ENCODE peak calls at places on chromosomes 13 and 19, in ten cellular contexts. F, N, S, C, U, L, Q, X, K and R are unnamed samples.

GRCh38 chr19:35696835-35697234 is 7.5 kb upstream of the ZBTB32 start:
- DNase-seq in F (no peak), N (no peak), S (no peak), C (no peak), U (no peak), L (no peak), Q (no peak), X (no peak), K (no peak), R (no peak)

GRCh38 chr19:44602071-44602470 is 11.3 kb upstream of the IGSF23 start:
- DNase-seq in F (no peak), N (no peak), S (no peak), C (no peak), U (no peak), L (no peak), Q (no peak), X (no peak), K (no peak), R (no peak)

GRCh38 chr13:30113983-30114491 is 193.3 kb downstream of the KATNAL1 start:
- DNase-seq in F (no peak), N (no peak), S (peak; percentile 64), C (no peak), U (no peak), L (no peak), Q (no peak), X (no peak), K (no peak), R (no peak)

GRCh38 chr13:96751089-96751488 is 243.2 kb downstream of the OXGR1 start:
- DNase-seq in F (no peak), N (no peak), S (no peak), C (no peak), U (no peak), L (no peak), Q (no peak), X (no peak), K (no peak), R (no peak)

GRCh38 chr19:16702123-16702522 is 17.5 kb upstream of the NWD1 start:
- DNase-seq in F (no peak), N (no peak), S (peak; percentile 30), C (no peak), U (no peak), L (peak; percentile 66), Q (peak; percentile 38), X (peak; percentile 88), K (no peak), R (no peak)

GRCh38 chr19:6064016-6064702 is 46.1 kb downstream of the RFX2 start:
- DNase-seq in F (no peak), N (no peak), S (no peak), C (no peak), U (no peak), L (no peak), Q (no peak), X (no peak), K (no peak), R (no peak)

GRCh38 chr19:17419154-17419490 is 725 bp upstream of the MVB12A start:
- DNase-seq in F (no peak), N (no peak), S (no peak), C (no peak), U (no peak), L (no peak), Q (no peak), X (no peak), K (no peak), R (no peak)

GRCh38 chr13:35470671-35471465 is 5.6 kb downstream of the MAB21L1 start:
- DNase-seq in F (no peak), N (no peak), S (no peak), C (peak; percentile 26), U (no peak), L (peak; percentile 2), Q (no peak), X (no peak), K (peak; percentile 71), R (no peak)

GRCh38 chr13:45700971-45701900 is 884 bp upstream of the CBY2 start:
- DNase-seq in F (no peak), N (no peak), S (no peak), C (no peak), U (no peak), L (no peak), Q (no peak), X (no peak), K (no peak), R (no peak)

DNA sequence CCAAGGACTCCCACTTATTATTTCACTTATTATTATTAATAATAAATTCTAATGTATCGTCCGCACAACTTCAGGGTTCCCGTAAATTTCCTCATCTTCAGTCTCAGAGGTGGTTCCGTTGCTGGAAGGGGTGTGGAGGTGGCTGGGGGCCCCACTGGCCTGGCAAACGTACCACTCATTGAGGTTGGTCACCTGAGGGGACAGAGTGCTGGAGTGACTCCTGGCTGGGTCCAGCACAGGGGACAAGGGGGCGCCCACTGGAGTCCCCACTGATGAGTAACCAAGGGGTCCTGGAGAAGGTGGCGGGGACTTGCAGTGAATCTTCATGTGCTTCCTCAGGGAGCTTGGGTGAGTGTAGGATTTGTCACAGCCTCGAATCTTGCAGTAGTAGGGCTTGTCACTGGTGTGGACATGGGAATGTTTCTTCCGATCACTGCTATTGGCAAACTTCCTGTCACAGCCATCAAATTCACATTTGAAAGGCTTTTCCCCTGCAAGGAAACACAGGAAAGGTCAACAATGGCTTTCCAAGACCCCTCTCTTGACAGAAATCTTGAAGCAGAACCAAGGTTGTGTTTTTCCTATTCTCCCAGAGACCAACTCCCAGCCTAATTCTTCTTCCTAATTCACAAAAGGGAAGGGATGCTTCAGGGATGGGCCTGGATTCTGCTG is 6.1 kb downstream of the ZIC5 start:
- DNase-seq in F (no peak), N (no peak), S (no peak), C (no peak), U (no peak), L (no peak), Q (no peak), X (no peak), K (no peak), R (no peak)
- H3K4me1 ChIP-seq in F (peaks cover 24% of the 10 kb centered on the region), N (peaks cover 13% of the 10 kb centered on the region), S (peaks cover 7% of the 10 kb centered on the region), C (peaks cover 11% of the 10 kb centered on the region), U (peaks cover 28% of the 10 kb centered on the region), L (peaks cover 2% of the 10 kb centered on the region), Q (peaks cover 50% of the 10 kb centered on the region), X (no peaks in the 10 kb centered on the region), K (peaks cover 55% of the 10 kb centered on the region), R (no peaks in the 10 kb centered on the region)

DNA sequence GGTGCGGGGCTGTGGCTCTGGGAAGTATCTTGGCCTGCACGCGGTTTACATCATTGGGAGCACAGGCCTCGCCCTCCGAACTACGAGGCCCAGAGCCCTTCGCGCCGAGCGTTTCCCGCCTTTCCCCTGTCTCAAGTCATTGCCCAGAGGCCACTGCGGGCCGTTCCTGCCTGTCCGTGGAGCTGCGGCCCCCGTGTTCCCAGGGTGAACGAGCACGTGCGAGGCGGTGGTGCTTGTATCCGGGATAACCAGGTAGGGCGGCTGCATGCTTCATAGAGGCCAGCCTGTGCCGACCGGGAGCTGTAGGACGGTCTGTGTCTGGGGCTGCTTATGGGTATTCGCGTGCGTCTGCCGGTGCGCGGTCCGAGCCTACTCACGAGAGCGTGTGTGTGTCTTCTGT is 32.5 kb downstream of the ZNF527 start:
- DNase-seq in F (no peak), N (no peak), S (no peak), C (peak; percentile 33), U (no peak), L (no peak), Q (no peak), X (no peak), K (no peak), R (no peak)
- H3K9me3 ChIP-seq in F (peaks cover 35% of the 10 kb centered on the region), N (peaks cover 85% of the 10 kb centered on the region), S (peaks cover 16% of the 10 kb centered on the region), C (no peaks in the 10 kb centered on the region), U (peaks cover 10% of the 10 kb centered on the region), L (peaks cover 45% of the 10 kb centered on the region), Q (peaks cover 49% of the 10 kb centered on the region), X (peaks cover 69% of the 10 kb centered on the region), K (peaks cover 27% of the 10 kb centered on the region), R (peaks cover 91% of the 10 kb centered on the region)

GRCh38 chr19:11554160-11554559 is 4.9 kb downstream of the ELOF1 start:
- DNase-seq in F (no peak), N (no peak), S (no peak), C (no peak), U (no peak), L (no peak), Q (no peak), X (no peak), K (no peak), R (no peak)
- H3K4me1 ChIP-seq in F (peaks cover 10% of the 10 kb centered on the region), N (peaks cover 4% of the 10 kb centered on the region), S (peaks cover 6% of the 10 kb centered on the region), C (peaks cover 5% of the 10 kb centered on the region), U (peaks cover 20% of the 10 kb centered on the region), L (no peaks in the 10 kb centered on the region), Q (peaks cover 6% of the 10 kb centered on the region), X (peaks cover 15% of the 10 kb centered on the region), K (peaks cover 7% of the 10 kb centered on the region), R (peaks cover 61% of the 10 kb centered on the region)

GRCh38 chr19:36747750-36748149 is 24.9 kb downstream of the ZNF850 start:
- DNase-seq in F (no peak), N (no peak), S (no peak), C (no peak), U (no peak), L (no peak), Q (no peak), X (no peak), K (no peak), R (no peak)

GRCh38 chr19:36750066-36750691 is 22.4 kb downstream of the ZNF850 start:
- DNase-seq in F (no peak), N (no peak), S (no peak), C (no peak), U (no peak), L (no peak), Q (no peak), X (no peak), K (no peak), R (no peak)

GRCh38 chr19:36748431-36749275 is 24.0 kb downstream of the ZNF850 start:
- DNase-seq in F (no peak), N (no peak), S (no peak), C (no peak), U (no peak), L (no peak), Q (no peak), X (no peak), K (no peak), R (no peak)

DNA sequence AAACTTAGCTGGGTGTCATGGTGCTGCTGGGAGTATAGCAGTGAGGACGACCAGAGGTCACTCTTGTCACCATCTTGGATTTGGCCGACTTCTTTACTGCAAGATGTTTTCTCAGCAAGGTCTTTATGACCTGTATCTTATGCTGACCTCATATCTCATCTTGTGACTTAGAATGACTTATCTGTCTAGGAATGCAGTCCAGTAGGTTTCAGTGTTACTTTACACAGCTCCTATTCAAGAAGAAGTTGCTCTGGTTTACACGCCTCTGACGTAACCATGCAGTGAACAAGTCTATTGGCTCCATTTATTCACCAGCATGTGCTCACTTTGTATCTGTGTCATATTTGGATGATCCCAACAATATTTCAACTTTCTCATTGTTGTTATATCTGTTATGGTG is 26.7 kb downstream of the ZNF850 start:
- DNase-seq in F (no peak), N (no peak), S (no peak), C (no peak), U (no peak), L (no peak), Q (no peak), X (no peak), K (no peak), R (no peak)
- H3K9me3 ChIP-seq in F (peaks cover 55% of the 10 kb centered on the region), N (peaks cover 98% of the 10 kb centered on the region), S (peaks cover 53% of the 10 kb centered on the region), C (peaks cover 2% of the 10 kb centered on the region), U (peaks cover 71% of the 10 kb centered on the region), L (peaks cover 82% of the 10 kb centered on the region), Q (peaks cover 77% of the 10 kb centered on the region), X (peaks cover 99% of the 10 kb centered on the region), K (peaks cover 47% of the 10 kb centered on the region), R (peaks cover 27% of the 10 kb centered on the region)

GRCh38 chr19:1252818-1253513 is 4.6 kb downstream of the MIDN start:
- DNase-seq in F (peak; percentile 73), N (no peak), S (peak; percentile 93), C (peak; percentile 96), U (peak; percentile 72), L (peak; percentile 97), Q (peak; percentile 98), X (peak; percentile 93), K (no peak), R (peak; percentile 95)
- H3K4me1 ChIP-seq in F (peaks cover 62% of the 10 kb centered on the region), N (peaks cover 45% of the 10 kb centered on the region), S (peaks cover 7% of the 10 kb centered on the region), C (peaks cover 39% of the 10 kb centered on the region), U (peaks cover 47% of the 10 kb centered on the region), L (peaks cover 35% of the 10 kb centered on the region), Q (peaks cover 49% of the 10 kb centered on the region), X (peaks cover 15% of the 10 kb centered on the region), K (peaks cover 27% of the 10 kb centered on the region), R (peaks cover 7% of the 10 kb centered on the region)